ENCODE peak calls at places on chromosomes 2 and 18, in nine cellular contexts. X is brain microvascular endothelial cell, B is pancreas, D is Peyer's patch, M is heart right ventricle, Q is breast epithelium, G is tibial nerve, I is colonic mucosa, F is epithelial cell of prostate. J is an unnamed sample.
A peak's percentile ranks its signal among the peaks of the same experiment; 100 is the strongest.

GRCh38 chr18:9426753-9427152 is 48.6 kb upstream of the RALBP1 start:
- DNase-seq in X (no peak), B (no peak), D (no peak), M (no peak), Q (no peak), G (no peak), I (no peak), F (no peak), J (no peak)

GRCh38 chr2:85433511-85434089 is 15.1 kb downstream of the SH2D6 start:
- DNase-seq in X (no peak), B (peak; percentile 78), D (no peak), M (peak; percentile 82), Q (peak; percentile 72), G (peak; percentile 82), I (peak; percentile 79), F (peak; percentile 58), J (no peak)

GRCh38 chr2:85768713-85769112 is 14.9 kb downstream of the ATOH8 start:
- DNase-seq in X (peak; percentile 28), B (no peak), D (no peak), M (peak; percentile 81), Q (no peak), G (no peak), I (peak; percentile 57), F (no peak), J (no peak)

GRCh38 chr2:64866797-64867196 is 122.4 kb upstream of the SLC1A4 start:
- DNase-seq in X (peak; percentile 96), B (peak; percentile 17), D (no peak), M (peak; percentile 22), Q (no peak), G (peak; percentile 82), I (peak; percentile 53), F (no peak), J (no peak)

GRCh38 chr2:172640389-172640788 is 84.5 kb downstream of the PDK1 start:
- DNase-seq in X (no peak), B (no peak), D (no peak), M (no peak), Q (no peak), G (no peak), I (no peak), F (no peak), J (no peak)

GRCh38 chr2:105329197-105329554 is 359 bp downstream of the TGFBRAP1 start:
- DNase-seq in X (no peak), B (peak; percentile 25), D (peak; percentile 41), M (no peak), Q (no peak), G (no peak), I (peak; percentile 38), F (no peak), J (no peak)

GRCh38 chr18:8661754-8662573 is 43.4 kb upstream of the MTCL1 start:
- DNase-seq in X (peak; percentile 48), B (peak; percentile 27), D (no peak), M (no peak), Q (no peak), G (no peak), I (peak; percentile 40), F (no peak), J (no peak)

GRCh38 chr2:115305712-115306111 is 863.3 kb downstream of the DPP10 start:
- DNase-seq in X (no peak), B (no peak), D (no peak), M (no peak), Q (no peak), G (no peak), I (no peak), F (no peak), J (no peak)

GRCh38 chr2:159151198-159152118 is 135.0 kb downstream of the WDSUB1 start:
- DNase-seq in X (no peak), B (no peak), D (no peak), M (no peak), Q (no peak), G (no peak), I (peak; percentile 50), F (no peak), J (no peak)

GRCh38 chr2:42238644-42239288 is 69.6 kb downstream of the EML4 start:
- DNase-seq in X (no peak), B (peak; percentile 54), D (peak; percentile 33), M (no peak), Q (peak; percentile 37), G (peak; percentile 51), I (peak; percentile 68), F (no peak), J (no peak)

GRCh38 chr2:150267651-150268415 is 219.6 kb downstream of the RND3 start:
- DNase-seq in X (no peak), B (no peak), D (no peak), M (no peak), Q (no peak), G (no peak), I (no peak), F (peak; percentile 55), J (no peak)

GRCh38 chr2:227370791-227371312 is 8.3 kb downstream of the TM4SF20 start:
- DNase-seq in X (peak; percentile 96), B (no peak), D (no peak), M (no peak), Q (no peak), G (peak; percentile 16), I (no peak), F (no peak), J (peak; percentile 18)

GRCh38 chr2:240182476-240182875 is 42.0 kb upstream of the OTOS start:
- DNase-seq in X (no peak), B (no peak), D (no peak), M (no peak), Q (no peak), G (no peak), I (no peak), F (no peak), J (no peak)

GRCh38 chr2:240182001-240182400 is 41.5 kb upstream of the OTOS start:
- DNase-seq in X (no peak), B (no peak), D (no peak), M (no peak), Q (no peak), G (no peak), I (no peak), F (no peak), J (no peak)

GRCh38 chr2:240179941-240180666 is 39.6 kb upstream of the OTOS start:
- DNase-seq in X (no peak), B (no peak), D (no peak), M (no peak), Q (no peak), G (no peak), I (no peak), F (peak; percentile 5), J (no peak)

GRCh38 chr2:240178564-240178963 is 38.1 kb upstream of the OTOS start:
- DNase-seq in X (no peak), B (no peak), D (no peak), M (no peak), Q (no peak), G (no peak), I (no peak), F (no peak), J (no peak)

GRCh38 chr2:240179186-240179815 is 38.8 kb upstream of the OTOS start:
- DNase-seq in X (no peak), B (no peak), D (no peak), M (no peak), Q (no peak), G (no peak), I (no peak), F (no peak), J (no peak)
- H3K27ac ChIP-seq in X (no peak overlapping the region), B (no peak overlapping the region), D (no peak overlapping the region), M (no peak overlapping the region), Q (no peak overlapping the region), G (no peak overlapping the region), I (no peak overlapping the region), F (no peak overlapping the region), J (no peak overlapping the region)

DNA sequence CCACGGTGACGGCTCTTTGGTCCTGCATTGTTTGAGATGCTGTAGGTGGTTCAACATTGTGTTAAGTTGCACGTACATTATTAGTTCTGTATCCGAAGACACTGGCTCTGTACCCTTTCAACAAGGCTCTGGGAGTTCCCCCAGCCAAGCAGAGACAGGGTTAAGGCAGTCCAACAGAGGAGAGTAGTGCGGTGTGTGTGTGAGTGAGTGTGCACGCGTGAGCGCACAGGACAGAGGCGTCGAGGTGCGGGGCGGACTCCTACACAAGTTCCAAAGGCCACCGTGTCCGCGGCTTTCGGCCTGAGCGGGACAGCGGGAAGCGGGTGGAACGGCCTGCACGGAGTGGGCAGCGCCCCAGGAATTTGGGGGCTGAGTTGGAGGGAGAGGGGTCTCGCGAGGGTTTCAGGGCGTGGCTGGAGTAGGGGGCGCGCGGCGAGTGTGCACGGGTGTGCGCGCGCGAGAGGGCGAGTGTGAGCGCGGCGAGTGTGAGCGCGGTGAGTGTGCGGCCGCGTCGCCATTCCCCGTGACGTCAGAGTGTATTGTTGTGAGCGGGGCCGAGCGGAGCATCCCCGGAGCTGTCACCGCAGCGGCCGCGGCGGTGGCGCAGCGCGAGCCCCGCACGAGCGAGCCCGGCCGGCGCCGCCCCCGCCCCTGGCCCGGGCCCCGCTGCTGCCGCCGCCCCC is at the start of gene ASXL3:
- DNase-seq in X (no peak), B (peak; percentile 46), D (no peak), M (peak; percentile 61), Q (no peak), G (peak; percentile 23), I (peak; percentile 64), F (no peak), J (peak; percentile 7)
- H3K27ac ChIP-seq in X (no peak within 1 kb of the TSS), B (peak within 1 kb of the TSS; percentile 75), D (peak within 1 kb of the TSS; percentile 57), M (peak within 1 kb of the TSS; percentile 95), Q (peak within 1 kb of the TSS; percentile 86), G (peak within 1 kb of the TSS; percentile 95), I (peak within 1 kb of the TSS; percentile 15), F (no peak within 1 kb of the TSS), J (peak within 1 kb of the TSS; percentile 77)

GRCh38 chr2:168244318-168244717 is 3.1 kb downstream of the STK39 start:
- DNase-seq in X (no peak), B (peak; percentile 38), D (peak; percentile 26), M (no peak), Q (no peak), G (no peak), I (peak; percentile 68), F (peak; percentile 65), J (no peak)

GRCh38 chr2:168245074-168245825 is 2.1 kb downstream of the STK39 start:
- DNase-seq in X (no peak), B (no peak), D (no peak), M (no peak), Q (no peak), G (no peak), I (peak; percentile 43), F (no peak), J (no peak)

GRCh38 chr2:168246483-168247340 is 683 bp downstream of the STK39 start:
- DNase-seq in X (peak; percentile 64), B (peak; percentile 76), D (peak; percentile 74), M (peak; percentile 80), Q (peak; percentile 38), G (peak; percentile 32), I (peak; percentile 80), F (no peak), J (peak; percentile 8)

GRCh38 chr2:168247341-168248305 is at the start of gene STK39:
- DNase-seq in X (peak; percentile 40), B (peak; percentile 81), D (peak; percentile 52), M (peak; percentile 83), Q (peak; percentile 47), G (peak; percentile 41), I (peak; percentile 76), F (no peak), J (peak; percentile 15)

GRCh38 chr2:168246072-168246482 is 1.3 kb downstream of the STK39 start:
- DNase-seq in X (no peak), B (no peak), D (no peak), M (no peak), Q (no peak), G (no peak), I (no peak), F (no peak), J (no peak)
- H3K27ac ChIP-seq in X (peak overlapping the region; percentile 62), B (peak overlapping the region; percentile 93), D (peak overlapping the region; percentile 86), M (peak overlapping the region; percentile 89), Q (peak overlapping the region; percentile 80), G (no peak overlapping the region), I (peak overlapping the region; percentile 86), F (peak overlapping the region; percentile 75), J (no peak overlapping the region)

GRCh38 chr2:157257312-157258252 is at the start of gene GALNT5:
- DNase-seq in X (peak; percentile 66), B (peak; percentile 13), D (no peak), M (no peak), Q (no peak), G (no peak), I (peak; percentile 50), F (no peak), J (no peak)
- H3K27ac ChIP-seq in X (peak within 1 kb of the TSS; percentile 74), B (no peak within 1 kb of the TSS), D (no peak within 1 kb of the TSS), M (no peak within 1 kb of the TSS), Q (peak within 1 kb of the TSS; percentile 48), G (no peak within 1 kb of the TSS), I (peak within 1 kb of the TSS; percentile 85), F (peak within 1 kb of the TSS; percentile 90), J (peak within 1 kb of the TSS; percentile 48)

J was measured in thoracic aorta.